ENCODE peak calls at places on chromosomes 3 and 15, in seven cellular contexts. O is GM12878, U is K562, T is IMR-90, L is SK-N-SH, N is HepG2, Q is H1. H is an unnamed sample.

GRCh38 chr3:104916971-104917370 is 449.7 kb upstream of the ALCAM start:
- DNase-seq in O (no peak), U (no peak), T (peak), L (no peak), N (no peak), Q (no peak), H (no peak)

GRCh38 chr3:133459400-133459799 is 59.5 kb downstream of the BFSP2 start:
- DNase-seq in O (no peak), U (no peak), T (no peak), L (no peak), N (peak), Q (no peak), H (no peak)

GRCh38 chr3:49277357-49277723 is 308 bp upstream of the C3orf62 start:
- DNase-seq in O (no peak), U (no peak), T (no peak), L (no peak), N (no peak), Q (no peak), H (no peak)

GRCh38 chr3:197989651-197990050 is 29.6 kb downstream of the LMLN start:
- DNase-seq in O (no peak), U (no peak), T (no peak), L (no peak), N (no peak), Q (no peak), H (no peak)

GRCh38 chr3:99767341-99767740 is 50.3 kb upstream of the CMSS1 start:
- DNase-seq in O (no peak), U (no peak), T (no peak), L (no peak), N (no peak), Q (no peak), H (no peak)

GRCh38 chr3:81315051-81315450 is 446.4 kb downstream of the GBE1 start:
- DNase-seq in O (no peak), U (no peak), T (no peak), L (no peak), N (no peak), Q (no peak), H (no peak)

GRCh38 chr3:87468938-87469337 is 192.6 kb upstream of the POU1F1 start:
- DNase-seq in O (no peak), U (no peak), T (no peak), L (no peak), N (no peak), Q (no peak), H (no peak)

GRCh38 chr3:30124435-30125390 is 481.7 kb upstream of the TGFBR2 start:
- DNase-seq in O (no peak), U (no peak), T (peak), L (no peak), N (no peak), Q (no peak), H (no peak)

GRCh38 chr15:73996939-73997338 is 2.4 kb downstream of the PML start:
- DNase-seq in O (no peak), U (no peak), T (no peak), L (no peak), N (no peak), Q (no peak), H (no peak)

DNA sequence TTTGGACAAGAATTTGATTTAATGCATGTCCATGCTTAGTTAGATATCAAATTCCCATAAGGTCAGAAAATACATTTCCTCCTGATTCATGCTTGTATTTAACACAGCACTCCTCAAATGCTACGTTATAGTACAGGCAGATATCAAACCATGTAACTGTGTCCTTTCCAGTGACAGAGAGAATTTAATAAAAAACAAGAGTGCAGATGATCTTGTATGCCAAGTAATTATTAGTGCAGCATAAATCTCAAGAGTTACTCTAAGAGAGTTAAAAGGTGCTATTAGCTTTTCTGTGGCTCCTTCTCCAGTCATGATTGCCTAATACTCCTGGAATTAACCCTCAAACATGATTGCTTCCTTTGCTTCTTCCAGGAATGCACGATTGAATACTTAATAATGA is 413.0 kb upstream of the DPH6 start:
- DNase-seq in O (no peak), U (no peak), T (peak), L (no peak), N (no peak), Q (no peak), H (no peak)
- TF ChIP-seq USF2 in O (no peak), U (no peak), T (no peak), L (no peak), N (no peak), Q (no peak), H (no peak)

DNA sequence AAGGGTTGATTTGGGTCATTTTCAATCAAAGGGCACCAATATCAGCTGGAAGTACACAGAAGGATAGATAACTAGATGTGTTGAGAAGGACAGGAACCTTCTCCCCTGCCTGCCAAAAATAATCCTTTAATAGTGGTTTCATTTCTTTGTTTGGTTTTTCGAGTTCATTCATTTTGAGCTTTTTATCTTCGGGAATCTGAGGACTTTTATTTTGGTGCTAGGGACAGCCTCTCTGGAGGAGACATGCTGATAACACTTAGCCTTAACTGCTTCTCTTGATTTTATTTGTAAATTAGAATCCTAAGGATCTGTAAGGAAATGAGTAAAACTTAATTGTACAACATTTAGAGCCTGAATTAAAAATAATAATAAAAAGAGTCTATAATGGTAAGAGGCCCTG is 22.5 kb downstream of the PTPRG start:
- DNase-seq in O (no peak), U (no peak), T (no peak), L (no peak), N (no peak), Q (no peak), H (no peak)
- H3K4me2 ChIP-seq in O (no peak), U (no peak), T (peak), L (no peak), N (no peak), Q (no peak), H (no peak)

GRCh38 chr3:98750520-98750919 is 12.6 kb upstream of the ST3GAL6 start:
- DNase-seq in O (no peak), U (no peak), T (peak), L (no peak), N (peak), Q (no peak), H (peak)

GRCh38 chr3:98744283-98744682 is 18.9 kb upstream of the ST3GAL6 start:
- DNase-seq in O (no peak), U (no peak), T (no peak), L (no peak), N (no peak), Q (no peak), H (no peak)

GRCh38 chr3:98745718-98746117 is 17.4 kb upstream of the ST3GAL6 start:
- DNase-seq in O (no peak), U (no peak), T (no peak), L (no peak), N (no peak), Q (no peak), H (no peak)

GRCh38 chr3:98746122-98746521 is 17.0 kb upstream of the ST3GAL6 start:
- DNase-seq in O (no peak), U (no peak), T (no peak), L (no peak), N (no peak), Q (no peak), H (no peak)

DNA sequence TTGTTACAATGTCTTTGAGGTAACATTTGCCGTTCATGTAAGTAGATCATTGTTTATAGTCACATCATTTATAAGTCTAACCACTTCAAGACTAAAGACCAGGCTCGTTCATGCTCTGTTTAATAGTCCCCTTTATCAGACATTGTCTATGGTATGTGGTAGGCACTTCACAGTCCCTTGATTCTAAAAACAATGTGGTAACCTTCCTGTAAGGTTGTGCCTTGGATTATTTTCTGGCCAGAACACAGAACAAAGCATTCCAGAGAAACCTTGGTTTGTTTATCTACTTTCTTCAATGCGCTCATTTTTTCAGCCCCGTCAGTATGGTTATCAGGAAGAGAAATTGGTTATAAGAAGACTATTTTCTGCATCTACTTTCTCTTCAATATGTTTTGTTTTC is 16.3 kb upstream of the ST3GAL6 start:
- DNase-seq in O (no peak), U (no peak), T (no peak), L (no peak), N (peak), Q (no peak), H (no peak)
- H3K27ac ChIP-seq in O (no peak), U (no peak), T (no peak), L (no peak), N (peak), Q (no peak), H (no peak)

GRCh38 chr3:13332158-13332557 is 88.0 kb downstream of the NUP210 start:
- DNase-seq in O (peak), U (no peak), T (no peak), L (no peak), N (no peak), Q (no peak), H (no peak)
- TF ChIP-seq USF2 in O (no peak), U (no peak), T (no peak), L (no peak), N (no peak), Q (no peak), H (no peak)

DNA sequence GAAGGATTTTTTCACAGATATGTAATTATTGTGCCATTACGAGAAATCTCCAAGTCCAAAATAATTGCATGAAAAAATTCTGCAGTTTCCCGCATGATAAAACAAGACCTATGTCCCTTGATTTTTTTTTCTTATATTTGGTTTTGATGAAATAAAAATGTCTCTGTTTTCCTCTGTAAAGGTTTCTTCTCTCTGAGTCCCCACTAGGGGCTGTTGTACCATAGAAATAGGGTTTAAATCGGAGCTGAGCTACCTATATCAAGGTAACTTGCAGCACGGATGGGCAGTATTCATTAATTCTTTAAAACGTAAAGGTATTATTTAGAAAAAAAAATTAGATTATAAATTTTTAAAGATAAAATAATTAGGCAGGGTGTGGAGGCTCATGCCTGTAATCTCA is 66.6 kb upstream of the IGF1R start:
- DNase-seq in O (no peak), U (no peak), T (no peak), L (no peak), N (no peak), Q (no peak), H (no peak)
- H3K4me2 ChIP-seq in O (no peak), U (no peak), T (no peak), L (no peak), N (no peak), Q (no peak), H (no peak)